ENCODE peak calls at places on chromosomes 1 and 21, in ten cellular contexts. One of them, this sample, is unnamed.
A peak's percentile ranks its signal among the peaks of the same experiment; 100 is the strongest.

GRCh38 chr1:12448746-12449177 is 169.2 kb downstream of the DHRS3 start:
- DNase-seq in Peyer's patch: no peak
- DNase-seq in upper lobe of right lung: no peak
- DNase-seq in HCT116: no peak
- DNase-seq in CD8-positive, alpha-beta T cell: no peak
- DNase-seq in adrenal gland: peak; percentile 44
- DNase-seq in heart left ventricle: no peak
- DNase-seq in neural progenitor cell: no peak
- DNase-seq in tibial nerve: peak; percentile 56
- DNase-seq in HepG2: no peak
- DNase-seq in this sample: no peak

GRCh38 chr1:9426291-9426711 is 113.0 kb upstream of the SLC25A33 start:
- DNase-seq in Peyer's patch: no peak
- DNase-seq in upper lobe of right lung: no peak
- DNase-seq in HCT116: no peak
- DNase-seq in CD8-positive, alpha-beta T cell: peak; percentile 64
- DNase-seq in adrenal gland: no peak
- DNase-seq in heart left ventricle: no peak
- DNase-seq in neural progenitor cell: no peak
- DNase-seq in tibial nerve: no peak
- DNase-seq in HepG2: no peak
- DNase-seq in this sample: no peak

GRCh38 chr1:205453466-205453865 is 2.4 kb downstream of the BLACAT1 start:
- DNase-seq in Peyer's patch: no peak
- DNase-seq in upper lobe of right lung: no peak
- DNase-seq in HCT116: no peak
- DNase-seq in CD8-positive, alpha-beta T cell: no peak
- DNase-seq in adrenal gland: no peak
- DNase-seq in heart left ventricle: no peak
- DNase-seq in neural progenitor cell: no peak
- DNase-seq in tibial nerve: no peak
- DNase-seq in HepG2: no peak
- DNase-seq in this sample: no peak

GRCh38 chr1:11406845-11407244 is 72.1 kb upstream of the DISP3 start:
- DNase-seq in Peyer's patch: no peak
- DNase-seq in upper lobe of right lung: no peak
- DNase-seq in HCT116: no peak
- DNase-seq in CD8-positive, alpha-beta T cell: no peak
- DNase-seq in adrenal gland: no peak
- DNase-seq in heart left ventricle: no peak
- DNase-seq in neural progenitor cell: no peak
- DNase-seq in tibial nerve: no peak
- DNase-seq in HepG2: no peak
- DNase-seq in this sample: no peak

GRCh38 chr1:64505232-64505943 is 35.5 kb downstream of the CACHD1 start:
- DNase-seq in Peyer's patch: peak; percentile 82
- DNase-seq in upper lobe of right lung: peak; percentile 78
- DNase-seq in HCT116: no peak
- DNase-seq in CD8-positive, alpha-beta T cell: peak; percentile 28
- DNase-seq in adrenal gland: peak; percentile 49
- DNase-seq in heart left ventricle: peak; percentile 26
- DNase-seq in neural progenitor cell: peak; percentile 89
- DNase-seq in tibial nerve: no peak
- DNase-seq in HepG2: no peak
- DNase-seq in this sample: peak; percentile 55

GRCh38 chr21:36747815-36748381 is 49.0 kb downstream of the SIM2 start:
- DNase-seq in Peyer's patch: peak; percentile 76
- DNase-seq in upper lobe of right lung: peak; percentile 61
- DNase-seq in HCT116: no peak
- DNase-seq in CD8-positive, alpha-beta T cell: no peak
- DNase-seq in adrenal gland: peak; percentile 34
- DNase-seq in heart left ventricle: peak; percentile 39
- DNase-seq in neural progenitor cell: peak; percentile 93
- DNase-seq in tibial nerve: no peak
- DNase-seq in HepG2: peak; percentile 23
- DNase-seq in this sample: no peak

GRCh38 chr1:161473363-161473762 is 31.9 kb upstream of the FCGR2A start:
- DNase-seq in Peyer's patch: no peak
- DNase-seq in upper lobe of right lung: no peak
- DNase-seq in HCT116: no peak
- DNase-seq in CD8-positive, alpha-beta T cell: no peak
- DNase-seq in adrenal gland: no peak
- DNase-seq in heart left ventricle: no peak
- DNase-seq in neural progenitor cell: peak; percentile 66
- DNase-seq in tibial nerve: no peak
- DNase-seq in HepG2: peak; percentile 27
- DNase-seq in this sample: no peak

GRCh38 chr1:95916616-95917015 is 682.6 kb downstream of the RWDD3 start:
- DNase-seq in Peyer's patch: no peak
- DNase-seq in upper lobe of right lung: no peak
- DNase-seq in HCT116: no peak
- DNase-seq in CD8-positive, alpha-beta T cell: no peak
- DNase-seq in adrenal gland: no peak
- DNase-seq in heart left ventricle: no peak
- DNase-seq in neural progenitor cell: peak; percentile 40
- DNase-seq in tibial nerve: no peak
- DNase-seq in HepG2: no peak
- DNase-seq in this sample: no peak

GRCh38 chr1:34776911-34777310 is 4.1 kb upstream of the GJB3 start:
- DNase-seq in Peyer's patch: no peak
- DNase-seq in upper lobe of right lung: peak; percentile 38
- DNase-seq in HCT116: no peak
- DNase-seq in CD8-positive, alpha-beta T cell: no peak
- DNase-seq in adrenal gland: no peak
- DNase-seq in heart left ventricle: no peak
- DNase-seq in neural progenitor cell: no peak
- DNase-seq in tibial nerve: no peak
- DNase-seq in HepG2: no peak
- DNase-seq in this sample: no peak

GRCh38 chr1:3963554-3963953 is 63.5 kb upstream of the C1orf174 start:
- DNase-seq in Peyer's patch: no peak
- DNase-seq in upper lobe of right lung: no peak
- DNase-seq in HCT116: no peak
- DNase-seq in CD8-positive, alpha-beta T cell: no peak
- DNase-seq in adrenal gland: no peak
- DNase-seq in heart left ventricle: no peak
- DNase-seq in neural progenitor cell: no peak
- DNase-seq in tibial nerve: no peak
- DNase-seq in HepG2: peak; percentile 13
- DNase-seq in this sample: no peak

DNA sequence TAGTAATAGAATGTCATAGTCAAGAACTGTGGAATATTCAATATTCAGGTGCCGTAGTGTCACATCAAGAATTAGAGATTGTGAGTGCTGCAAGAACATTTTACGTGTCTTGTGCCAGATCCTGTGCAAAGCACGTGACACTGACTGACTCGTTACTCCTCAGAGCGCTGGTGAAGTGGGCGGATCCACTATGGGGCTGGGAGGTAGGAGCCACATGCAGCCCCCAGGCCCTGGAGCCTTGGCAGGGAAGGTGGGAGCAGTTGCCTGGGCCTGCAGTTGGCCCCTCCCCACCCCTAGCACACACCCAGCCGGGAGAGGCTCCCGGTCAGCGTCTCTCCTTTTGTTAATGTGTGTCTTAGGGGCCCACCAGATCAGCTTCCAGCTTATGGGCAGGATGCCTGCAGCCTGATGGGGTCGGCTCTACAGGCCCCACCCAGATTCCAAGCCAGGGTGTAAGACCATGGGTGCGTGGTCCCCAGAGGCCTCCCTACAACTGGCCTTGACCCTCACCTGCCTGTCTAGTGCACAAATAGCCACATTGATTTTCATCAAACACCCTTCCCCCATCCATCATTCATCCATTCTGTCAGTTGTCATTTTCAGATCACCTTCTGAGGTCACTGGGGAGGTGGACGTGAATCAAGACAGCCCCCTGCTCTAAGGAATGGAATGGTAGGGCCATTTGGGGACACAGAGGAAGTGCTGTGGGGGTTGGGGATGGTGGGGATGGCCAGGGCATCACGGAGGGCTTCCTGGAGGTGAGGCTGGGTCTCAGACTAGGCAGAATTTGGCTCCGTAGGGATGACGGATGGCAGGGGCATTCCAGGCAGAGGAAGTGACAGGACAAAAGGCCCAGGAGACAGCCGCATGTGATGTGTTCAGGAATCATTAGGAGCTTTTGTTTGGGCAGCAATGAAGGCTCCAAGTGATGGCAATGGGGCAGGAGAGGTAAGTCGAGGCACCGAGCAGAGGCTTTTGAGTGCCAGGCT is 118.7 kb downstream of the EPHB2 start:
- DNase-seq in Peyer's patch: no peak
- DNase-seq in upper lobe of right lung: no peak
- DNase-seq in HCT116: no peak
- DNase-seq in CD8-positive, alpha-beta T cell: no peak
- DNase-seq in adrenal gland: no peak
- DNase-seq in heart left ventricle: no peak
- DNase-seq in neural progenitor cell: peak; percentile 52
- DNase-seq in tibial nerve: no peak
- DNase-seq in HepG2: no peak
- DNase-seq in this sample: no peak
- H3K4me1 ChIP-seq in Peyer's patch: no peaks in the 10 kb centered on the region
- H3K4me1 ChIP-seq in upper lobe of right lung: no peaks in the 10 kb centered on the region
- H3K4me1 ChIP-seq in HCT116: peaks cover 72% of the 10 kb centered on the region
- H3K4me1 ChIP-seq in CD8-positive, alpha-beta T cell: no peaks in the 10 kb centered on the region
- H3K4me1 ChIP-seq in adrenal gland: peaks cover 16% of the 10 kb centered on the region
- H3K4me1 ChIP-seq in heart left ventricle: peaks cover 17% of the 10 kb centered on the region
- H3K4me1 ChIP-seq in neural progenitor cell: peaks cover 32% of the 10 kb centered on the region
- H3K4me1 ChIP-seq in tibial nerve: no peaks in the 10 kb centered on the region
- H3K4me1 ChIP-seq in HepG2: peaks cover 6% of the 10 kb centered on the region
- H3K4me1 ChIP-seq in this sample: no peaks in the 10 kb centered on the region

DNA sequence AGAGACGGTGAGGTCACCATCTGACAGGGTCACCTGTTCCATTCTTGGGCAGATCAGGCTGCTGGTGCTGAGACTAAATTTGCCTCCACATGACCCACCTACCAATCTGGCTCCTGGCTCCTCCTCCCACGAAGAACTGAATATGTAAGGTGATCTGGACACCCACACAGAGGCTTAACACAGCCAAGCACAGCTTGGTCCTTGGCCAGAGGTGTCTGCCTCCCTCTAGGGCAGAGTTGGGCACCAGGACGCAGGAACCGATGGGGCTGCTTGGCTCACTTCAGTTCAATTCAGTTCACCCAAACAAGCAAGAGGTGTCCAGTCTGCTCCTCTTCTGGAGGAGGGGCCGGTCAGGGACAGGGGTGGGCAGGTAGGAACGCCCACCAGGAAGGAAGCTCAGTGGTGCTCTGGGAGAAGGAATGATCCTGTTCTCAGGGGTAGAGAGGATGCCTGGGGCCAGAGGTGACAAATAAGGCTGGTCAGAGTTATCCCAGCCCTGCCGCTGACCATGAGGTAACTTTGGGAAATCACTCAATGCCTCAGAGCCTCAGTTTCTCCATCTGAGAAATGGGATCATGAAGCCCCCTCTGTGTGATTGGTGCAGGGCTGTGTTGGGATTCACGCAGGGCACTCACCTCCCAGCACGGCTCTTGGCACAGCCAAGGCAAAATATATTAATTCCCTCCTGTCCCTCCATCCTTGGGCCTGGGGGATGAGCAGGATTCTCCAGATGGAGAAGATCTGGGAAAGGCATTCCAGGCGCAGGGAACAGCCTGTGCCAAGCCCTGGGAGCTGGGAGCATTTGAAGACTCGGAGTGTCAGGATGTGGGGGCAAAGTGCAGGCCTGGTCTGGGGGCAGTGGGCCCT is 284.5 kb downstream of the PTPRU start:
- DNase-seq in Peyer's patch: peak; percentile 24
- DNase-seq in upper lobe of right lung: peak; percentile 46
- DNase-seq in HCT116: no peak
- DNase-seq in CD8-positive, alpha-beta T cell: no peak
- DNase-seq in adrenal gland: no peak
- DNase-seq in heart left ventricle: no peak
- DNase-seq in neural progenitor cell: no peak
- DNase-seq in tibial nerve: no peak
- DNase-seq in HepG2: no peak
- DNase-seq in this sample: no peak
- TF ChIP-seq CTCF in Peyer's patch: no peak
- TF ChIP-seq CTCF in upper lobe of right lung: no peak
- TF ChIP-seq CTCF in HCT116: no peak
- TF ChIP-seq CTCF in CD8-positive, alpha-beta T cell: no peak
- TF ChIP-seq CTCF in adrenal gland: no peak
- TF ChIP-seq CTCF in heart left ventricle: no peak
- TF ChIP-seq CTCF in neural progenitor cell: no peak
- TF ChIP-seq CTCF in tibial nerve: no peak
- TF ChIP-seq CTCF in HepG2: no peak
- TF ChIP-seq CTCF in this sample: no peak

GRCh38 chr21:38807987-38808386 is 2.3 kb downstream of the ETS2 start:
- DNase-seq in Peyer's patch: no peak
- DNase-seq in upper lobe of right lung: no peak
- DNase-seq in HCT116: no peak
- DNase-seq in CD8-positive, alpha-beta T cell: no peak
- DNase-seq in adrenal gland: no peak
- DNase-seq in heart left ventricle: no peak
- DNase-seq in neural progenitor cell: peak; percentile 36
- DNase-seq in tibial nerve: no peak
- DNase-seq in HepG2: no peak
- DNase-seq in this sample: no peak

GRCh38 chr21:38810034-38810825 is 4.5 kb downstream of the ETS2 start:
- DNase-seq in Peyer's patch: no peak
- DNase-seq in upper lobe of right lung: no peak
- DNase-seq in HCT116: no peak
- DNase-seq in CD8-positive, alpha-beta T cell: no peak
- DNase-seq in adrenal gland: no peak
- DNase-seq in heart left ventricle: no peak
- DNase-seq in neural progenitor cell: no peak
- DNase-seq in tibial nerve: no peak
- DNase-seq in HepG2: no peak
- DNase-seq in this sample: no peak

GRCh38 chr21:38810826-38811164 is 5.1 kb downstream of the ETS2 start:
- DNase-seq in Peyer's patch: no peak
- DNase-seq in upper lobe of right lung: no peak
- DNase-seq in HCT116: no peak
- DNase-seq in CD8-positive, alpha-beta T cell: no peak
- DNase-seq in adrenal gland: no peak
- DNase-seq in heart left ventricle: no peak
- DNase-seq in neural progenitor cell: no peak
- DNase-seq in tibial nerve: no peak
- DNase-seq in HepG2: no peak
- DNase-seq in this sample: no peak

GRCh38 chr21:38807481-38807880 is 1.8 kb downstream of the ETS2 start:
- DNase-seq in Peyer's patch: no peak
- DNase-seq in upper lobe of right lung: no peak
- DNase-seq in HCT116: no peak
- DNase-seq in CD8-positive, alpha-beta T cell: no peak
- DNase-seq in adrenal gland: no peak
- DNase-seq in heart left ventricle: no peak
- DNase-seq in neural progenitor cell: peak; percentile 67
- DNase-seq in tibial nerve: no peak
- DNase-seq in HepG2: no peak
- DNase-seq in this sample: no peak

GRCh38 chr21:38809170-38809878 is 3.6 kb downstream of the ETS2 start:
- DNase-seq in Peyer's patch: no peak
- DNase-seq in upper lobe of right lung: no peak
- DNase-seq in HCT116: no peak
- DNase-seq in CD8-positive, alpha-beta T cell: no peak
- DNase-seq in adrenal gland: no peak
- DNase-seq in heart left ventricle: no peak
- DNase-seq in neural progenitor cell: no peak
- DNase-seq in tibial nerve: no peak
- DNase-seq in HepG2: no peak
- DNase-seq in this sample: no peak
- H3K4me3 ChIP-seq in Peyer's patch: peak overlapping the region; percentile 87
- H3K4me3 ChIP-seq in upper lobe of right lung: peak overlapping the region; percentile 99
- H3K4me3 ChIP-seq in HCT116: no peak overlapping the region
- H3K4me3 ChIP-seq in CD8-positive, alpha-beta T cell: no peak overlapping the region
- H3K4me3 ChIP-seq in adrenal gland: peak overlapping the region; percentile 93
- H3K4me3 ChIP-seq in heart left ventricle: peak overlapping the region; percentile 97
- H3K4me3 ChIP-seq in neural progenitor cell: no peak overlapping the region
- H3K4me3 ChIP-seq in tibial nerve: no peak overlapping the region
- H3K4me3 ChIP-seq in HepG2: peak overlapping the region; percentile 88
- H3K4me3 ChIP-seq in this sample: no peak overlapping the region

GRCh38 chr1:204107892-204108291 is 35.0 kb downstream of the SOX13 start:
- DNase-seq in Peyer's patch: no peak
- DNase-seq in upper lobe of right lung: no peak
- DNase-seq in HCT116: no peak
- DNase-seq in CD8-positive, alpha-beta T cell: no peak
- DNase-seq in adrenal gland: no peak
- DNase-seq in heart left ventricle: no peak
- DNase-seq in neural progenitor cell: no peak
- DNase-seq in tibial nerve: no peak
- DNase-seq in HepG2: no peak
- DNase-seq in this sample: no peak
- H3K4me1 ChIP-seq in Peyer's patch: no peaks in the 10 kb centered on the region
- H3K4me1 ChIP-seq in upper lobe of right lung: peaks cover 47% of the 10 kb centered on the region
- H3K4me1 ChIP-seq in HCT116: peaks cover 40% of the 10 kb centered on the region
- H3K4me1 ChIP-seq in CD8-positive, alpha-beta T cell: peaks cover 29% of the 10 kb centered on the region
- H3K4me1 ChIP-seq in adrenal gland: peaks cover 25% of the 10 kb centered on the region
- H3K4me1 ChIP-seq in heart left ventricle: peaks cover 35% of the 10 kb centered on the region
- H3K4me1 ChIP-seq in neural progenitor cell: peaks cover 47% of the 10 kb centered on the region
- H3K4me1 ChIP-seq in tibial nerve: peaks cover 39% of the 10 kb centered on the region
- H3K4me1 ChIP-seq in HepG2: peaks cover 35% of the 10 kb centered on the region
- H3K4me1 ChIP-seq in this sample: peaks cover 32% of the 10 kb centered on the region

This sample was measured in uterus.